ENCODE peak calls at places on chromosomes 13 and 19, in five cellular contexts. K, B, O, G and W are unnamed samples.
A peak's percentile ranks its signal among the peaks of the same experiment; 100 is the strongest.

GRCh38 chr19:39631178-39631577 is 24.5 kb upstream of the LGALS16 start:
- DNase-seq in K (no peak), B (no peak), O (peak; percentile 16), G (no peak), W (peak; percentile 16)

GRCh38 chr13:51800456-51800855 is 3.5 kb downstream of the DHRS12 start:
- DNase-seq in K (no peak), B (no peak), O (no peak), G (no peak), W (no peak)

GRCh38 chr13:51330741-51331140 is 8.8 kb upstream of the SERPINE3 start:
- DNase-seq in K (no peak), B (no peak), O (no peak), G (no peak), W (peak; percentile 50)

GRCh38 chr19:44807162-44807561 is 1.7 kb upstream of the BCAM start:
- DNase-seq in K (no peak), B (no peak), O (peak; percentile 95), G (no peak), W (peak; percentile 83)

GRCh38 chr13:30004204-30004603 is 153.8 kb upstream of the UBL3 start:
- DNase-seq in K (no peak), B (no peak), O (no peak), G (no peak), W (peak; percentile 35)

GRCh38 chr13:49373699-49374098 is 70.2 kb downstream of the CAB39L start:
- DNase-seq in K (no peak), B (no peak), O (no peak), G (no peak), W (no peak)

GRCh38 chr13:24213932-24214331 is 53.4 kb downstream of the SPATA13 start:
- DNase-seq in K (no peak), B (no peak), O (no peak), G (no peak), W (no peak)

GRCh38 chr19:19185853-19186728 is 5.9 kb downstream of the BORCS8 start:
- DNase-seq in K (peak; percentile 34), B (no peak), O (peak; percentile 21), G (no peak), W (peak; percentile 25)

GRCh38 chr19:39177110-39177699 is 19.6 kb upstream of the NCCRP1 start:
- DNase-seq in K (no peak), B (no peak), O (no peak), G (no peak), W (no peak)

GRCh38 chr19:48540110-48540509 is 11.9 kb upstream of the SULT2B1 start:
- DNase-seq in K (no peak), B (no peak), O (no peak), G (no peak), W (no peak)

GRCh38 chr13:39961036-39961435 is 305.6 kb downstream of the COG6 start:
- DNase-seq in K (no peak), B (no peak), O (no peak), G (no peak), W (no peak)

GRCh38 chr19:17777840-17778620 is 16.9 kb upstream of the B3GNT3 start:
- DNase-seq in K (no peak), B (peak; percentile 54), O (peak; percentile 77), G (no peak), W (no peak)

GRCh38 chr19:56639217-56639616 is 3.7 kb upstream of the SMIM17 start:
- DNase-seq in K (no peak), B (no peak), O (no peak), G (no peak), W (no peak)

GRCh38 chr19:38055040-38055439 is 148.0 kb downstream of the SIPA1L3 start:
- DNase-seq in K (no peak), B (no peak), O (no peak), G (no peak), W (no peak)

GRCh38 chr19:3618144-3618810 is 8.3 kb downstream of the CACTIN start:
- DNase-seq in K (peak; percentile 38), B (peak; percentile 77), O (no peak), G (no peak), W (no peak)

GRCh38 chr13:79492313-79492798 is 11.4 kb downstream of the NDFIP2 start:
- DNase-seq in K (no peak), B (no peak), O (peak; percentile 77), G (no peak), W (peak; percentile 32)

GRCh38 chr13:97259787-97260641 is 37.9 kb downstream of the MBNL2 start:
- DNase-seq in K (no peak), B (no peak), O (no peak), G (no peak), W (no peak)

GRCh38 chr13:92143766-92144165 is 745.3 kb downstream of the GPC5 start:
- DNase-seq in K (no peak), B (no peak), O (no peak), G (peak; percentile 16), W (no peak)

GRCh38 chr13:48532146-48532472 is 771 bp downstream of the RCBTB2 start:
- DNase-seq in K (no peak), B (no peak), O (no peak), G (no peak), W (no peak)

GRCh38 chr13:39144941-39145533 is 106.8 kb downstream of the NHLRC3 start:
- DNase-seq in K (no peak), B (peak; percentile 15), O (peak; percentile 53), G (no peak), W (peak; percentile 54)

GRCh38 chr19:35856001-35856400 is 710 bp upstream of the KIRREL2 start:
- DNase-seq in K (no peak), B (no peak), O (no peak), G (no peak), W (no peak)

GRCh38 chr19:49491804-49492572 is 4.2 kb upstream of the RPS11 start:
- DNase-seq in K (no peak), B (no peak), O (no peak), G (no peak), W (no peak)

GRCh38 chr13:106517151-106517847 is 18.2 kb downstream of the EFNB2 start:
- DNase-seq in K (no peak), B (no peak), O (no peak), G (no peak), W (no peak)

GRCh38 chr19:13640611-13641010 is 123.7 kb upstream of the MRI1 start:
- DNase-seq in K (no peak), B (no peak), O (no peak), G (no peak), W (no peak)

GRCh38 chr19:57560049-57560491 is 407 bp upstream of the ZNF550 start:
- DNase-seq in K (no peak), B (peak; percentile 49), O (peak; percentile 71), G (no peak), W (peak; percentile 66)

GRCh38 chr19:33804021-33804799 is 7.5 kb downstream of the KCTD15 start:
- DNase-seq in K (no peak), B (peak; percentile 63), O (peak; percentile 81), G (no peak), W (peak; percentile 15)

GRCh38 chr19:48479686-48480085 is 10.5 kb downstream of the CYTH2 start:
- DNase-seq in K (no peak), B (no peak), O (no peak), G (no peak), W (no peak)

GRCh38 chr13:47661076-47661475 is 340.0 kb downstream of the SUCLA2 start:
- DNase-seq in K (no peak), B (no peak), O (peak; percentile 78), G (no peak), W (peak; percentile 44)

GRCh38 chr13:36275190-36276002 is 22.2 kb downstream of the CCDC169 start:
- DNase-seq in K (no peak), B (no peak), O (peak; percentile 26), G (peak; percentile 54), W (no peak)

GRCh38 chr13:113862766-113863510 is 938 bp downstream of the GAS6 start:
- DNase-seq in K (no peak), B (no peak), O (peak; percentile 34), G (no peak), W (no peak)

GRCh38 chr19:48770223-48770622 is 14.9 kb downstream of the FGF21 start:
- DNase-seq in K (no peak), B (no peak), O (peak; percentile 80), G (no peak), W (peak; percentile 66)